ENCODE peak calls at places on chromosome 11, in seven cellular contexts. One of them, this sample, is unnamed. For H3K4me1, the result is how much of the 10 kb centered on the place peaks cover.

GRCh38 chr11:65417221-65417701 is 5.3 kb upstream of the NEAT1 start:
- DNase-seq in H9: peak
- DNase-seq in IMR-90: no peak
- DNase-seq in H1: peak
- DNase-seq in neuronal stem cell: no peak
- DNase-seq in mesenchymal stem cell: peak
- DNase-seq in trophoblast cell: peak
- DNase-seq in this sample: peak

GRCh38 chr11:125976156-125976555 is 30.3 kb downstream of the VSIG10L2 start:
- DNase-seq in H9: no peak
- DNase-seq in IMR-90: no peak
- DNase-seq in H1: no peak
- DNase-seq in neuronal stem cell: no peak
- DNase-seq in mesenchymal stem cell: no peak
- DNase-seq in trophoblast cell: no peak
- DNase-seq in this sample: no peak

GRCh38 chr11:45225961-45226871 is 59.9 kb downstream of the SYT13 start:
- DNase-seq in H9: no peak
- DNase-seq in IMR-90: no peak
- DNase-seq in H1: no peak
- DNase-seq in neuronal stem cell: no peak
- DNase-seq in mesenchymal stem cell: no peak
- DNase-seq in trophoblast cell: no peak
- DNase-seq in this sample: no peak

GRCh38 chr11:114377612-114378267 is 22.6 kb downstream of the C11orf71 start:
- DNase-seq in H9: no peak
- DNase-seq in IMR-90: peak
- DNase-seq in H1: no peak
- DNase-seq in neuronal stem cell: no peak
- DNase-seq in mesenchymal stem cell: peak
- DNase-seq in trophoblast cell: no peak
- DNase-seq in this sample: peak

GRCh38 chr11:112794321-112794720 is 166.9 kb upstream of the NCAM1 start:
- DNase-seq in H9: no peak
- DNase-seq in IMR-90: no peak
- DNase-seq in H1: no peak
- DNase-seq in neuronal stem cell: no peak
- DNase-seq in mesenchymal stem cell: no peak
- DNase-seq in trophoblast cell: no peak
- DNase-seq in this sample: no peak

GRCh38 chr11:45928535-45929215 is 6.2 kb downstream of the LARGE2 start:
- DNase-seq in H9: peak
- DNase-seq in IMR-90: no peak
- DNase-seq in H1: no peak
- DNase-seq in neuronal stem cell: no peak
- DNase-seq in mesenchymal stem cell: no peak
- DNase-seq in trophoblast cell: peak
- DNase-seq in this sample: no peak

GRCh38 chr11:2860636-2861035 is 24.9 kb downstream of the CDKN1C start:
- DNase-seq in H9: no peak
- DNase-seq in IMR-90: peak
- DNase-seq in H1: no peak
- DNase-seq in neuronal stem cell: no peak
- DNase-seq in mesenchymal stem cell: peak
- DNase-seq in trophoblast cell: peak
- DNase-seq in this sample: no peak

GRCh38 chr11:10722307-10722706 is 28.7 kb upstream of the CTR9 start:
- DNase-seq in H9: no peak
- DNase-seq in IMR-90: no peak
- DNase-seq in H1: no peak
- DNase-seq in neuronal stem cell: no peak
- DNase-seq in mesenchymal stem cell: no peak
- DNase-seq in trophoblast cell: no peak
- DNase-seq in this sample: no peak

GRCh38 chr11:72081184-72081644 is 564 bp downstream of the LRRC51 start:
- DNase-seq in H9: no peak
- DNase-seq in IMR-90: no peak
- DNase-seq in H1: no peak
- DNase-seq in neuronal stem cell: no peak
- DNase-seq in mesenchymal stem cell: no peak
- DNase-seq in trophoblast cell: peak
- DNase-seq in this sample: no peak

GRCh38 chr11:96257972-96258951 is 84.7 kb downstream of the MAML2 start:
- DNase-seq in H9: no peak
- DNase-seq in IMR-90: peak
- DNase-seq in H1: no peak
- DNase-seq in neuronal stem cell: no peak
- DNase-seq in mesenchymal stem cell: peak
- DNase-seq in trophoblast cell: no peak
- DNase-seq in this sample: no peak

GRCh38 chr11:19258651-19259230 is 18.0 kb upstream of the E2F8 start:
- DNase-seq in H9: no peak
- DNase-seq in IMR-90: no peak
- DNase-seq in H1: no peak
- DNase-seq in neuronal stem cell: no peak
- DNase-seq in mesenchymal stem cell: no peak
- DNase-seq in trophoblast cell: no peak
- DNase-seq in this sample: no peak

GRCh38 chr11:107675902-107676301 is 36.0 kb downstream of the SLN start:
- DNase-seq in H9: no peak
- DNase-seq in IMR-90: no peak
- DNase-seq in H1: no peak
- DNase-seq in neuronal stem cell: no peak
- DNase-seq in mesenchymal stem cell: no peak
- DNase-seq in trophoblast cell: no peak
- DNase-seq in this sample: no peak

GRCh38 chr11:126930100-126930841 is 70.3 kb downstream of the KIRREL3 start:
- DNase-seq in H9: no peak
- DNase-seq in IMR-90: no peak
- DNase-seq in H1: no peak
- DNase-seq in neuronal stem cell: no peak
- DNase-seq in mesenchymal stem cell: no peak
- DNase-seq in trophoblast cell: no peak
- DNase-seq in this sample: no peak

GRCh38 chr11:134245434-134245833 is 7.7 kb downstream of the THYN1 start:
- DNase-seq in H9: no peak
- DNase-seq in IMR-90: no peak
- DNase-seq in H1: no peak
- DNase-seq in neuronal stem cell: no peak
- DNase-seq in mesenchymal stem cell: no peak
- DNase-seq in trophoblast cell: no peak
- DNase-seq in this sample: no peak

GRCh38 chr11:78310500-78310909 is 107.1 kb downstream of the GAB2 start:
- DNase-seq in H9: no peak
- DNase-seq in IMR-90: peak
- DNase-seq in H1: no peak
- DNase-seq in neuronal stem cell: no peak
- DNase-seq in mesenchymal stem cell: no peak
- DNase-seq in trophoblast cell: no peak
- DNase-seq in this sample: no peak

GRCh38 chr11:6404341-6405038 is 14.2 kb downstream of the SMPD1 start:
- DNase-seq in H9: no peak
- DNase-seq in IMR-90: peak
- DNase-seq in H1: no peak
- DNase-seq in neuronal stem cell: no peak
- DNase-seq in mesenchymal stem cell: peak
- DNase-seq in trophoblast cell: peak
- DNase-seq in this sample: no peak
- H2BK5ac ChIP-seq in H9: no peak
- H2BK5ac ChIP-seq in IMR-90: peak
- H2BK5ac ChIP-seq in H1: no peak
- H2BK5ac ChIP-seq in neuronal stem cell: no peak
- H2BK5ac ChIP-seq in mesenchymal stem cell: no peak
- H2BK5ac ChIP-seq in trophoblast cell: no peak
- H2BK5ac ChIP-seq in this sample: no peak

GRCh38 chr11:124751391-124751740 is 689 bp downstream of the VSIG2 start:
- DNase-seq in H9: peak
- DNase-seq in IMR-90: no peak
- DNase-seq in H1: peak
- DNase-seq in neuronal stem cell: no peak
- DNase-seq in mesenchymal stem cell: no peak
- DNase-seq in trophoblast cell: no peak
- DNase-seq in this sample: no peak
- H3K4me1 ChIP-seq in H9: under half
- H3K4me1 ChIP-seq in IMR-90: under half
- H3K4me1 ChIP-seq in H1: under half
- H3K4me1 ChIP-seq in neuronal stem cell: under half
- H3K4me1 ChIP-seq in mesenchymal stem cell: under half
- H3K4me1 ChIP-seq in trophoblast cell: under half
- H3K4me1 ChIP-seq in this sample: under half

GRCh38 chr11:104319396-104319795 is 155.4 kb upstream of the PDGFD start:
- DNase-seq in H9: no peak
- DNase-seq in IMR-90: no peak
- DNase-seq in H1: no peak
- DNase-seq in neuronal stem cell: no peak
- DNase-seq in mesenchymal stem cell: no peak
- DNase-seq in trophoblast cell: no peak
- DNase-seq in this sample: no peak
- H2BK5ac ChIP-seq in H9: no peak
- H2BK5ac ChIP-seq in IMR-90: no peak
- H2BK5ac ChIP-seq in H1: no peak
- H2BK5ac ChIP-seq in neuronal stem cell: no peak
- H2BK5ac ChIP-seq in mesenchymal stem cell: no peak
- H2BK5ac ChIP-seq in trophoblast cell: no peak
- H2BK5ac ChIP-seq in this sample: no peak

DNA sequence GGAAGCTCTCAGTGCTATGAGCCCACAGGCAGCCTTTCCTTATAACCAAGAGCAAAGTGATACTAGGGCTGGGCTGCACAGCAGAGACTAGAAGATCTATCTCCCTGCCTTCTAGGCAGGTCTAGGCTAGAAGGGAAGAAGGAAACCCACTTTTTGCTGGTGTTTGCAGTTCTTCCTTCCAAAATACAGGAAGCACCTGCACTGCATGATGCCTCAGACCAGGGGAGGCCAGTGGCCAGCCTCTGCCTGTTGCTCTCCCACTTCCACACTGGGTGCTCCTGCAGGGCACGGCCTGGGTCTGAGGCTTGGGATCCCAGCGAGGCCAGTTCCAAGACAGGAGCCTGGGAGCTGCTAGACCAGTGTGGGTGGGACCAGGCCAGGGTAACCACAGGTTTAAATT is 6.0 kb upstream of the UCP3 start:
- DNase-seq in H9: no peak
- DNase-seq in IMR-90: no peak
- DNase-seq in H1: no peak
- DNase-seq in neuronal stem cell: no peak
- DNase-seq in mesenchymal stem cell: no peak
- DNase-seq in trophoblast cell: no peak
- DNase-seq in this sample: no peak
- H3K4me1 ChIP-seq in H9: under half
- H3K4me1 ChIP-seq in IMR-90: under half
- H3K4me1 ChIP-seq in H1: under half
- H3K4me1 ChIP-seq in neuronal stem cell: under half
- H3K4me1 ChIP-seq in mesenchymal stem cell: under half
- H3K4me1 ChIP-seq in trophoblast cell: under half
- H3K4me1 ChIP-seq in this sample: under half

GRCh38 chr11:8654503-8654902 is 28.0 kb downstream of the TRIM66 start:
- DNase-seq in H9: no peak
- DNase-seq in IMR-90: peak
- DNase-seq in H1: no peak
- DNase-seq in neuronal stem cell: no peak
- DNase-seq in mesenchymal stem cell: no peak
- DNase-seq in trophoblast cell: no peak
- DNase-seq in this sample: no peak

GRCh38 chr11:8646873-8647272 is 35.6 kb downstream of the TRIM66 start:
- DNase-seq in H9: no peak
- DNase-seq in IMR-90: no peak
- DNase-seq in H1: no peak
- DNase-seq in neuronal stem cell: no peak
- DNase-seq in mesenchymal stem cell: no peak
- DNase-seq in trophoblast cell: no peak
- DNase-seq in this sample: no peak

GRCh38 chr11:8652140-8652539 is 30.3 kb downstream of the TRIM66 start:
- DNase-seq in H9: no peak
- DNase-seq in IMR-90: peak
- DNase-seq in H1: no peak
- DNase-seq in neuronal stem cell: no peak
- DNase-seq in mesenchymal stem cell: peak
- DNase-seq in trophoblast cell: no peak
- DNase-seq in this sample: no peak

GRCh38 chr11:8649361-8649760 is 33.1 kb downstream of the TRIM66 start:
- DNase-seq in H9: no peak
- DNase-seq in IMR-90: peak
- DNase-seq in H1: no peak
- DNase-seq in neuronal stem cell: no peak
- DNase-seq in mesenchymal stem cell: peak
- DNase-seq in trophoblast cell: no peak
- DNase-seq in this sample: peak

DNA sequence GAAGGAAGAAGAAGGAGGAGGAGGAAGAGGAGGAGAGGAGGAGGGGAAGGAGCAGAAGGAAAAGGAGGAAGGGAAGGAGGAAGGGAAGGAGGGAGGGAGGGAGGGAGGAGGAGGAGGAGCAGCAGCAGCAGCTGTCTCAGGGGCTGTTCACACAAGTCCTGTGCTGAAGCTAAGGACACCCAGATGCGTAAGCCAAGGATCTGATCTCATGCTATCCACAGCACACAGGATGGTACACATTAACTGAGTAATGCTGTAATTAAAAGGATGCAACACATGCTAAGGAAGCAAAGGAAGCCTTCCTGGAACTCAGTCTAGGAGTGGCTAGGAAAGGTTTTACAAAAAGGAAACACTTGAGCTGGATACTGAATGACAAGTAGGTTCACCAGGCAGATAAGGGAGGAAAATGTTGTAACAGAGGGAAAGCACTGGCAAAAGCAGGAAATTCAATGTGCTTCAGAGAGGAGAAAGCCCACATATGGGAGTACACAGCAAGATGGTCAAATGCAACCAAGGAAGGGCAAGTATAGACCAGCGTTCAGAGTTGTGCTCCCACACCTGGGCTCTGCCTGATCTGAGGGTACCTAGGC is 32.0 kb downstream of the TRIM66 start:
- DNase-seq in H9: no peak
- DNase-seq in IMR-90: peak
- DNase-seq in H1: no peak
- DNase-seq in neuronal stem cell: no peak
- DNase-seq in mesenchymal stem cell: peak
- DNase-seq in trophoblast cell: no peak
- DNase-seq in this sample: no peak
- H2BK5ac ChIP-seq in H9: no peak
- H2BK5ac ChIP-seq in IMR-90: peak
- H2BK5ac ChIP-seq in H1: no peak
- H2BK5ac ChIP-seq in neuronal stem cell: no peak
- H2BK5ac ChIP-seq in mesenchymal stem cell: no peak
- H2BK5ac ChIP-seq in trophoblast cell: no peak
- H2BK5ac ChIP-seq in this sample: no peak

GRCh38 chr11:122163420-122163819 is 47.4 kb upstream of the BLID start:
- DNase-seq in H9: no peak
- DNase-seq in IMR-90: peak
- DNase-seq in H1: no peak
- DNase-seq in neuronal stem cell: no peak
- DNase-seq in mesenchymal stem cell: no peak
- DNase-seq in trophoblast cell: no peak
- DNase-seq in this sample: no peak
- H3K4me1 ChIP-seq in H9: under half
- H3K4me1 ChIP-seq in IMR-90: under half
- H3K4me1 ChIP-seq in H1: under half
- H3K4me1 ChIP-seq in neuronal stem cell: under half
- H3K4me1 ChIP-seq in mesenchymal stem cell: under half
- H3K4me1 ChIP-seq in trophoblast cell: under half
- H3K4me1 ChIP-seq in this sample: under half